ENCODE peak calls at places on chromosomes 2 and 18, in four cellular contexts. G is neuronal stem cell, W is trophoblast cell, N is H1. E is an unnamed sample.

GRCh38 chr2:42846932-42847595 is 54.7 kb upstream of the HAAO start:
- DNase-seq in G (no peak), W (no peak), N (no peak), E (no peak)

GRCh38 chr2:26484579-26484978 is 6.7 kb upstream of the OTOF start:
- DNase-seq in G (no peak), W (no peak), N (no peak), E (no peak)

GRCh38 chr2:166104773-166105172 is 23.0 kb downstream of the SCN1A start:
- DNase-seq in G (no peak), W (no peak), N (no peak), E (no peak)

GRCh38 chr2:204483497-204484164 is 61.6 kb upstream of the PARD3B start:
- DNase-seq in G (no peak), W (no peak), N (no peak), E (peak)

GRCh38 chr2:96174251-96175144 is 29.3 kb upstream of the DUSP2 start:
- DNase-seq in G (peak), W (peak), N (peak), E (peak)

GRCh38 chr2:63078852-63079606 is 28.4 kb downstream of the OTX1 start:
- DNase-seq in G (no peak), W (peak), N (peak), E (no peak)

GRCh38 chr2:113255140-113256070 is 23.3 kb downstream of the PAX8 start:
- DNase-seq in G (no peak), W (no peak), N (no peak), E (no peak)

GRCh38 chr2:58271826-58272225 is 30.7 kb upstream of the FANCL start:
- DNase-seq in G (no peak), W (no peak), N (no peak), E (no peak)

GRCh38 chr2:240463866-240464481 is 28.5 kb downstream of the GPC1 start:
- DNase-seq in G (no peak), W (no peak), N (no peak), E (no peak)

GRCh38 chr2:31563273-31563839 is 17.4 kb downstream of the SRD5A2 start:
- DNase-seq in G (no peak), W (no peak), N (no peak), E (no peak)

GRCh38 chr2:105134076-105134475 is 96.2 kb downstream of the MRPS9 start:
- DNase-seq in G (no peak), W (no peak), N (peak), E (no peak)

DNA sequence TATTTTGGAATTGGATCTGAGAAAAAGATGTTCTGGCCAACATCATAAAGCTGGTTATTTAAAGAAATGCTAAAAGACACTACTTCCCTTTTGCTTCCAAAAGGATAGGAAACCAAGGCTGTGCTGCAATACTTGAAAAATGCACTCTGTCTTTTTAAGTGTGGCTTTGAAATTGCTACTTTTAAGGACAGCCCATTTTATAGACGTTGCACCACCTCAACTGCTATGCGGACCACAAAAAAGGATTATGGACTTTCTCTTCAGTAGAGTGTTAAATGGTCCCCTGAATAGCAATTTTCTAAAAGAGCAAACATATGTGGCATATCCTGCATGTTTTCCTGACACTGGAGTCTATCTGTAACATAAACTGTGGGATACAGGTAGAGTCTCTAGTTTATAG is 32.0 kb downstream of the CCDC141 start:
- DNase-seq in G (no peak), W (no peak), N (no peak), E (no peak)
- H3K18ac ChIP-seq in G (no peak), W (no peak), N (no peak), E (no peak)

GRCh38 chr18:31042391-31043181 is at the start of gene DSC3:
- DNase-seq in G (peak), W (peak), N (peak), E (peak)
- H3K4me3 ChIP-seq in G (peak), W (peak), N (peak), E (peak)

GRCh38 chr2:20565101-20565622 is 85.7 kb downstream of the HS1BP3 start:
- DNase-seq in G (no peak), W (no peak), N (no peak), E (no peak)

GRCh38 chr2:20565623-20566236 is 85.2 kb downstream of the HS1BP3 start:
- DNase-seq in G (no peak), W (peak), N (no peak), E (peak)

GRCh38 chr2:20567926-20568179 is 83.0 kb downstream of the HS1BP3 start:
- DNase-seq in G (no peak), W (no peak), N (no peak), E (no peak)

GRCh38 chr2:20568501-20569463 is 82.1 kb downstream of the HS1BP3 start:
- DNase-seq in G (no peak), W (peak), N (no peak), E (peak)

DNA sequence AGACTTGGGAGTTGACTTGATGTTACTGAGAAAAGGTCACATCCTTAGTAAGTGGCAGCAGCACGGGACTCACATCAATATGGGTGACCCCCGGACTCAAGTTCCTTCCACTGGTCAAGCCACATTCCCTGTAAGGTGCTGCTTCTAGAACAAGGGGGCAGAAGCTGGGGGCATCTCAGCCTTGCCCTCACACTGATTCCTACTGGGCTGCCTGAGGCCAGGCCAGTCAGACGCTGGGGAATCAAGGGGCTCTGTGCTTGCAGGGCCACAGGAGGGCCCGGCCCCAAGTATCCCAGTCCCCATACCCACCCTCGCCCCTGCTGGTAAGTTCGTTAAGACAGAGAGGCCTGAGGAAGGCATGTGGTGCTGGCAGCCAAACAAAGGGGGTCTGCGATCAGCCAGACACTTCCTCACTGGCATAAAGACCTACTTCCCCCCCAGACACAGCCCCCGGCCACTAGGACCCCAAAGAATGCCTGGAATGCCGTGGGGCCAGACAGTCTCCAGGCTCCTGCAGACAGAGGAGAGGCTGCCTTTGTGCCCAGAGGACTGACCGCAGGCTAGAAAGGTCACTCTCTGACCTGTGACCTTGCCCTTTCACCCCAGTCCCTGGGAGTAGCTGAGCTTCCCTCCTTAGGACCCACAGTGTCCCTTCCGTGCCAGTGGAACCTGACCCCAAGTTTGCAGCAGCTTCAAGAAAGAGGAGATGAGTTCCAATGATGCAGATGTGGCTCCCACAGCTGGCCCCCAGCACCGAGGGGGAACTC is 83.6 kb downstream of the HS1BP3 start:
- DNase-seq in G (peak), W (no peak), N (peak), E (no peak)
- H2BK12ac ChIP-seq in G (peak), W (peak), N (peak), E (peak)

GRCh38 chr18:2905802-2906521 is 59.2 kb downstream of the EMILIN2 start:
- DNase-seq in G (no peak), W (peak), N (peak), E (peak)
- H3K18ac ChIP-seq in G (peak), W (peak), N (no peak), E (peak)

E was measured in mesenchymal stem cell.